ENCODE peak calls at places on chromosomes 5 and 9, in six cellular contexts. T is tibial nerve; Q is A549; W is stomach; M is MM.1S; V is CD4-positive, alpha-beta memory T cell. O is an unnamed sample. For H3K4me1, the result is how much of the 10 kb centered on the place peaks cover.

GRCh38 chr5:143434261-143435206 is 31.0 kb upstream of the NR3C1 start:
- DNase-seq in V (peak), W (peak), T (no peak), M (peak), Q (no peak), O (peak)

GRCh38 chr9:113477058-113477457 is 13.5 kb downstream of the RGS3 start:
- DNase-seq in V (no peak), T (no peak), Q (no peak), M (no peak), W (no peak), O (no peak)

GRCh38 chr5:38528162-38528703 is 28.2 kb downstream of the LIFR start:
- DNase-seq in V (no peak), Q (no peak), M (no peak), T (no peak), W (no peak), O (no peak)

GRCh38 chr9:68999393-69000105 is 14.4 kb downstream of the PRKACG start:
- DNase-seq in W (peak), T (peak), V (peak), M (peak), Q (peak), O (peak)

GRCh38 chr9:78666818-78667429 is 370.0 kb downstream of the PSAT1 start:
- DNase-seq in Q (no peak), T (no peak), V (no peak), W (no peak), M (no peak), O (no peak)

GRCh38 chr9:134283111-134283515 is 43.1 kb upstream of the RXRA start:
- DNase-seq in W (peak), M (no peak), V (no peak), T (peak), Q (no peak), O (no peak)

GRCh38 chr5:175800656-175801081 is 70.7 kb upstream of the CPLX2 start:
- DNase-seq in V (no peak), T (no peak), W (no peak), Q (peak), M (no peak), O (no peak)

GRCh38 chr9:20634895-20635294 is 12.6 kb upstream of the MLLT3 start:
- DNase-seq in T (no peak), M (no peak), V (no peak), W (no peak), Q (no peak), O (no peak)

GRCh38 chr9:37295796-37296195 is 126.7 kb upstream of the GRHPR start:
- DNase-seq in Q (no peak), W (no peak), T (no peak), M (peak), V (no peak), O (no peak)

GRCh38 chr9:35929188-35929718 is 20.0 kb downstream of the SPAAR start:
- DNase-seq in Q (no peak), V (no peak), M (no peak), T (no peak), W (no peak), O (no peak)

GRCh38 chr9:76897804-76898525 is 7.9 kb downstream of the PRUNE2 start:
- DNase-seq in M (no peak), Q (no peak), T (no peak), W (no peak), V (no peak), O (no peak)

GRCh38 chr9:36392489-36392888 is 7.6 kb downstream of the RNF38 start:
- DNase-seq in Q (no peak), V (no peak), W (no peak), M (no peak), T (no peak), O (no peak)

GRCh38 chr5:82397741-82398320 is 119.7 kb upstream of the RPS23 start:
- DNase-seq in W (no peak), M (no peak), V (no peak), Q (no peak), T (no peak), O (no peak)

GRCh38 chr5:150801117-150801927 is 22.8 kb downstream of the SMIM3 start:
- DNase-seq in Q (peak), W (no peak), M (peak), V (no peak), T (peak), O (no peak)

GRCh38 chr9:90778746-90779145 is 22.9 kb upstream of the SYK start:
- DNase-seq in T (no peak), M (no peak), W (no peak), Q (no peak), V (no peak), O (no peak)

GRCh38 chr9:107600060-107600573 is 110.5 kb upstream of the KLF4 start:
- DNase-seq in T (peak), V (no peak), W (no peak), M (no peak), Q (no peak), O (no peak)

GRCh38 chr5:139951983-139952382 is 91.1 kb downstream of the NRG2 start:
- DNase-seq in T (no peak), Q (no peak), W (no peak), M (no peak), V (no peak), O (no peak)
- H3K27ac ChIP-seq in T (no peak), Q (no peak), W (no peak), M (no peak), V (no peak), O (no peak)

DNA sequence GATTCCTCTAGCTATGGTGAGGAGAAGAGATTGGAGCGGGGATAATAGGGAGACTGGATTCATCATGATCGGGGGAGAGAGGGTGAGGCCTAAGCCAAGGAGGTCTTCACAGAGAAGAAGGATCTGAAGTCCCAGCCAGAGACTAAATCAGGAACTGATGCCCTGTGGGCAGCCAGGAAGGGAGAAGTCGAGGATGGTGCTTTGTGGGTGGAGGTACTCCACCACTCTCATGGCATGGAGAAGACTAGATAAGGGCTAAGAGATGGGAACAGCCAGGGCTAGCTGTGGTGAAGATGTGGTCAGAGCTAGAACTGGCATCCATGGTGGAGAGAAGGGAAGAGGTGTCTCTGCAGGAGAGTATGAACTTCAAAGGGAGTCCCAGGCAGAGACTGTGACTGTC is 3.0 kb upstream of the RGS14 start:
- DNase-seq in Q (no peak), T (no peak), W (no peak), V (peak), M (no peak), O (no peak)
- H3K4me1 ChIP-seq in Q (under half), T (under half), W (half or more), V (half or more), M (under half), O (half or more)

GRCh38 chr5:33788922-33789321 is 102.9 kb downstream of the ADAMTS12 start:
- DNase-seq in M (no peak), Q (peak), W (no peak), T (no peak), V (no peak), O (no peak)
- H3K27ac ChIP-seq in M (no peak), Q (peak), W (no peak), T (no peak), V (no peak), O (no peak)

GRCh38 chr9:22528485-22528884 is 81.9 kb downstream of the DMRTA1 start:
- DNase-seq in Q (peak), T (no peak), W (no peak), M (peak), V (no peak), O (no peak)

GRCh38 chr9:22529426-22530199 is 83.0 kb downstream of the DMRTA1 start:
- DNase-seq in M (no peak), T (no peak), W (no peak), Q (no peak), V (no peak), O (no peak)
- H3K4me1 ChIP-seq in M (under half), T (under half), W (under half), Q (under half), V (under half), O (under half)

DNA sequence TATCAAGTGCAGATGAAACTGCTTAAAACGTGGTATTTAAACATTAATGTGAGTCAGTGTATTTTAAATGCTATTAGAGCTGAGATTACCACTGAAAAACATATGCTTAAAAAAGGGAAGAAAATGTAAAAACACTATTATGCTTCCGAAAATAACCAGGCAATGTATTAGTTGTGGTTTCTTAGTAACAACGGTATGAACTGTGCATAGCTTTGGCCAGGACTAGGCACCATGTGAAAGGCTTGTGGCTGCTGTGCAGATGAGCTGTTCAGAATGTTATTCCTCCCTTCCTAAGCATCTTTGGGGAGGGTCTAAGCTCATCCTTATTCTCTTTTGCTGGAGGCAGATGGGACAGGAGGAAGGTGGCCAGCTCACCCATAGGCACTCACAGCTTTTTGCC is 84.9 kb downstream of the NTRK2 start:
- DNase-seq in V (no peak), Q (no peak), T (no peak), W (no peak), M (no peak), O (no peak)
- H3K27ac ChIP-seq in V (no peak), Q (no peak), T (peak), W (no peak), M (no peak), O (no peak)

DNA sequence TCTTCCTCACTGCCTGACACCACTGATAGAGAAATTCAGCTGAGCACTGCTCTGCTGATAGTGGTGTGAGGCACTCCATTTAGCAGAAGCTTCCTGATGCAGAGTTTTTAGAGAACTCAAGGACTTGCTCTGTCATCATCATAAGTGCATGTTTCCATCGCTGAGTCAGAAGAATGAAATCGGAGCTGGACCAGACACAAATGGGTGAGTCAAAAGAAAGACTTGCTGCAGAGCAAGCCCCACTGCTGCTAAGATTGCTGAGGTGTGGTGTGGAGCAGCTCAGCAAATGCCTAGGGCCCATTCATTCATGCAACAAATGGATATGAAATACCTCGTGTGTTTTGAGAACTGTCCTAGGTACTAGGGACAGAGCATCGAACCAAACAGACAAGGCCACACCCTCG is 410.2 kb upstream of the SLC30A5 start:
- DNase-seq in Q (peak), M (no peak), T (peak), V (no peak), W (no peak), O (no peak)
- H3K4me1 ChIP-seq in Q (under half), M (under half), T (under half), V (under half), W (under half), O (under half)

GRCh38 chr5:144698454-144698853 is 527.8 kb downstream of the KCTD16 start:
- DNase-seq in Q (no peak), T (no peak), W (no peak), M (no peak), V (no peak), O (no peak)
- H3K27ac ChIP-seq in Q (no peak), T (no peak), W (no peak), M (no peak), V (no peak), O (no peak)

DNA sequence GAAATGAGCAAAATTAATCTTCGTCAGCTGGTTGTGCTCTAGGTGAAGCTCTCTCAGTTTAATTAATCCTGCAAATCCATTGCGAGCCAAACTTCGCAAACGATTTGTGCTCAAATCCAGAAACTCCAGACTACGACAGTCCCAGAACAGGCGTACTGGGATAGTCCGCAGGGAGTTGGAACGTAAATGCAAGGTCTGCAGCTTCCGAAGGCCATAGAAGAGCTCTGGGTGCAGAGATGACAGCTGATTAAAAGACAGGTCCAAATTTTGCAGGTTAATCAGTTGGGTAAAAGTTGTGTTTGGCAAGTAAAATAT is 1.3 kb downstream of the LRRTM2 start:
- DNase-seq in M (no peak), Q (no peak), W (no peak), V (no peak), T (no peak), O (no peak)
- H3K4me1 ChIP-seq in M (under half), Q (under half), W (half or more), V (under half), T (under half), O (under half)